ENCODE peak calls at places on chromosome 6, in ten cellular contexts. Y is BJ, K is cardiac muscle cell, Q is ovary, P is epithelial cell of esophagus, D is MM.1S, A is AG10803, E is foreskin fibroblast, R is adrenal gland, L is cardiac fibroblast. O is an unnamed sample.

GRCh38 chr6:150966786-150967185 is 101.3 kb downstream of the MTHFD1L start:
- DNase-seq in P (no peak), Q (no peak), L (no peak), D (no peak), A (no peak), R (no peak), Y (no peak), K (no peak), E (no peak), O (no peak)

GRCh38 chr6:1554881-1555569 is 54.7 kb upstream of the FOXC1 start:
- DNase-seq in K (peak), E (peak), Q (peak), Y (no peak), A (peak), R (peak), P (peak), L (peak), D (peak), O (no peak)

GRCh38 chr6:118912646-118913045 is 18.7 kb downstream of the ASF1A start:
- DNase-seq in E (no peak), P (no peak), R (no peak), K (no peak), Q (no peak), A (no peak), D (no peak), Y (no peak), L (no peak), O (no peak)

GRCh38 chr6:47275640-47276039 is 34.1 kb downstream of the TNFRSF21 start:
- DNase-seq in D (no peak), A (no peak), Y (no peak), L (no peak), K (no peak), R (no peak), Q (no peak), P (peak), E (no peak), O (no peak)

GRCh38 chr6:100269189-100269588 is 195.5 kb downstream of the SIM1 start:
- DNase-seq in D (no peak), Y (peak), K (no peak), E (peak), L (peak), Q (no peak), R (no peak), P (peak), A (peak), O (peak)

GRCh38 chr6:106519460-106520394 is 109.6 kb downstream of the RTN4IP1 start:
- DNase-seq in Y (peak), L (peak), E (peak), R (peak), K (no peak), P (peak), A (peak), Q (no peak), D (no peak), O (peak)

GRCh38 chr6:135944120-135944519 is 92.6 kb downstream of the PDE7B start:
- DNase-seq in A (no peak), Y (no peak), R (no peak), Q (no peak), D (no peak), P (no peak), E (no peak), L (no peak), K (no peak), O (no peak)

GRCh38 chr6:113361014-113361645 is 496.0 kb upstream of the MARCKS start:
- DNase-seq in A (peak), K (no peak), Q (no peak), L (peak), D (no peak), E (peak), P (peak), R (no peak), Y (no peak), O (peak)

GRCh38 chr6:142380626-142381025 is 78.8 kb downstream of the ADGRG6 start:
- DNase-seq in E (no peak), Q (no peak), K (no peak), D (no peak), P (no peak), Y (no peak), R (peak), L (no peak), A (no peak), O (no peak)

GRCh38 chr6:112233864-112234263 is 20.5 kb downstream of the LAMA4 start:
- DNase-seq in Y (peak), Q (no peak), R (no peak), P (peak), K (no peak), D (no peak), L (peak), E (peak), A (peak), O (peak)

GRCh38 chr6:47151232-47151898 is 109.2 kb upstream of the ADGRF1 start:
- DNase-seq in Y (no peak), K (no peak), L (no peak), D (no peak), P (no peak), Q (no peak), A (no peak), R (no peak), E (no peak), O (no peak)

GRCh38 chr6:168581236-168581635 is 140.3 kb downstream of the SMOC2 start:
- DNase-seq in A (no peak), L (no peak), E (no peak), D (no peak), Q (no peak), Y (no peak), R (no peak), K (no peak), P (no peak), O (no peak)

GRCh38 chr6:27748662-27749061 is 163.5 kb downstream of the OR2B2 start:
- DNase-seq in Q (no peak), D (no peak), L (no peak), Y (no peak), K (no peak), P (no peak), A (no peak), E (no peak), R (no peak), O (no peak)

GRCh38 chr6:149213829-149214228 is 103.7 kb upstream of the TAB2 start:
- DNase-seq in K (no peak), L (no peak), Y (no peak), P (peak), D (no peak), R (no peak), A (no peak), E (no peak), Q (no peak), O (peak)

GRCh38 chr6:53640361-53640760 is 25.2 kb downstream of the KLHL31 start:
- DNase-seq in K (no peak), R (no peak), Y (no peak), D (no peak), L (no peak), E (no peak), Q (no peak), A (no peak), P (peak), O (no peak)

GRCh38 chr6:3908223-3908622 is 59.0 kb downstream of the FAM50B start:
- DNase-seq in R (no peak), P (no peak), Y (no peak), L (no peak), E (no peak), D (no peak), K (no peak), Q (no peak), A (no peak), O (no peak)

GRCh38 chr6:158015545-158015944 is 33.9 kb downstream of the SYNJ2 start:
- DNase-seq in D (no peak), Q (no peak), A (no peak), K (no peak), Y (no peak), R (no peak), L (no peak), E (no peak), P (no peak), O (no peak)

GRCh38 chr6:8558953-8559352 is 123.6 kb upstream of the SLC35B3 start:
- DNase-seq in L (no peak), R (no peak), K (no peak), Y (no peak), A (no peak), D (no peak), Q (no peak), P (no peak), E (no peak), O (no peak)

GRCh38 chr6:129032602-129033001 is 149.7 kb downstream of the LAMA2 start:
- DNase-seq in A (peak), P (no peak), R (no peak), D (no peak), Y (no peak), L (peak), Q (no peak), K (no peak), E (peak), O (no peak)

GRCh38 chr6:44738652-44739141 is 351.2 kb downstream of the CDC5L start:
- DNase-seq in L (peak), P (peak), D (no peak), K (peak), E (peak), A (peak), Y (no peak), R (peak), Q (no peak), O (peak)

GRCh38 chr6:89662659-89663223 is 24.2 kb upstream of the LYRM2 start:
- DNase-seq in K (no peak), R (no peak), A (no peak), L (no peak), P (no peak), E (no peak), D (no peak), Q (no peak), Y (no peak), O (no peak)

GRCh38 chr6:114272582-114272981 is 70.2 kb downstream of the HS3ST5 start:
- DNase-seq in Y (no peak), L (no peak), P (no peak), A (no peak), Q (no peak), E (no peak), K (peak), D (no peak), R (no peak), O (no peak)

GRCh38 chr6:5619249-5619648 is 357.9 kb downstream of the FARS2 start:
- DNase-seq in K (no peak), Q (no peak), D (no peak), A (no peak), R (no peak), E (no peak), L (no peak), P (no peak), Y (no peak), O (no peak)

GRCh38 chr6:159131709-159132108 is 37.5 kb upstream of the FNDC1 start:
- DNase-seq in P (no peak), Q (no peak), D (no peak), L (no peak), Y (no peak), A (no peak), R (no peak), K (no peak), E (no peak), O (no peak)

GRCh38 chr6:117498159-117498558 is 15.7 kb downstream of the DCBLD1 start:
- DNase-seq in Q (no peak), K (no peak), L (peak), E (peak), Y (peak), R (no peak), D (no peak), P (peak), A (peak), O (peak)

GRCh38 chr6:25344827-25345226 is 65.7 kb downstream of the CARMIL1 start:
- DNase-seq in E (no peak), D (no peak), P (no peak), L (no peak), Q (no peak), R (no peak), Y (no peak), K (no peak), A (no peak), O (no peak)

GRCh38 chr6:40347571-40348011 is 239.6 kb downstream of the LRFN2 start:
- DNase-seq in Q (no peak), E (no peak), D (no peak), K (peak), P (no peak), L (no peak), Y (no peak), A (no peak), R (peak), O (no peak)

GRCh38 chr6:139161817-139162284 is 27.0 kb downstream of the HECA start:
- DNase-seq in R (peak), D (peak), Q (no peak), E (no peak), Y (no peak), L (no peak), A (no peak), K (no peak), P (no peak), O (no peak)

GRCh38 chr6:35312763-35313125 is 15.1 kb downstream of the DEF6 start:
- DNase-seq in D (no peak), E (no peak), R (no peak), Y (no peak), Q (no peak), A (no peak), K (no peak), P (no peak), L (no peak), O (no peak)

GRCh38 chr6:33781105-33781975 is 7.6 kb downstream of the LEMD2 start:
- DNase-seq in D (no peak), L (peak), E (peak), Q (no peak), A (peak), P (peak), R (peak), K (no peak), Y (no peak), O (peak)

GRCh38 chr6:6686748-6687601 is 98.5 kb downstream of the LY86 start:
- DNase-seq in R (peak), K (peak), A (peak), D (peak), L (peak), E (no peak), P (peak), Y (no peak), Q (peak), O (peak)

GRCh38 chr6:23006656-23007055 is 437.3 kb downstream of the HDGFL1 start:
- DNase-seq in P (no peak), D (no peak), R (no peak), A (no peak), Q (no peak), E (no peak), L (no peak), K (no peak), Y (no peak), O (no peak)

GRCh38 chr6:169881398-169881797 is 130.0 kb downstream of the ERMARD start:
- DNase-seq in K (no peak), D (no peak), R (no peak), L (no peak), E (no peak), Y (no peak), A (no peak), Q (no peak), P (no peak), O (no peak)

GRCh38 chr6:164283574-164283973 is 869.1 kb downstream of the QKI start:
- DNase-seq in E (no peak), P (no peak), A (no peak), L (no peak), Y (no peak), R (no peak), Q (no peak), K (no peak), D (peak), O (no peak)
- TF ChIP-seq CTCF in E (no peak), P (no peak), A (no peak), L (no peak), Y (no peak), R (no peak), Q (no peak), K (no peak), D (no peak), O (no peak)

GRCh38 chr6:64250126-64250525 is 614.5 kb downstream of the PHF3 start:
- DNase-seq in D (no peak), K (no peak), E (no peak), L (no peak), P (no peak), R (no peak), A (no peak), Y (peak), Q (no peak), O (no peak)
- TF ChIP-seq CTCF in D (no peak), K (no peak), E (no peak), L (peak), P (no peak), R (no peak), A (no peak), Y (no peak), Q (no peak), O (peak)

GRCh38 chr6:30542915-30543314 is 13.4 kb downstream of the GNL1 start:
- DNase-seq in K (no peak), Q (no peak), P (no peak), L (peak), D (no peak), Y (no peak), R (no peak), E (peak), A (no peak), O (peak)
- TF ChIP-seq CTCF in K (peak), Q (no peak), P (no peak), L (no peak), D (no peak), Y (no peak), R (no peak), E (peak), A (no peak), O (peak)

GRCh38 chr6:147784371-147784770 is 275.9 kb downstream of the SAMD5 start:
- DNase-seq in Q (no peak), A (no peak), Y (no peak), K (no peak), R (no peak), D (no peak), E (no peak), L (no peak), P (no peak), O (no peak)

GRCh38 chr6:147789430-147789947 is 281.0 kb downstream of the SAMD5 start:
- DNase-seq in D (no peak), L (no peak), Y (no peak), P (peak), R (no peak), A (no peak), Q (no peak), E (no peak), K (no peak), O (no peak)

GRCh38 chr6:147782302-147782701 is 273.8 kb downstream of the SAMD5 start:
- DNase-seq in A (no peak), R (no peak), K (no peak), Y (no peak), E (peak), L (no peak), Q (no peak), P (peak), D (no peak), O (no peak)

DNA sequence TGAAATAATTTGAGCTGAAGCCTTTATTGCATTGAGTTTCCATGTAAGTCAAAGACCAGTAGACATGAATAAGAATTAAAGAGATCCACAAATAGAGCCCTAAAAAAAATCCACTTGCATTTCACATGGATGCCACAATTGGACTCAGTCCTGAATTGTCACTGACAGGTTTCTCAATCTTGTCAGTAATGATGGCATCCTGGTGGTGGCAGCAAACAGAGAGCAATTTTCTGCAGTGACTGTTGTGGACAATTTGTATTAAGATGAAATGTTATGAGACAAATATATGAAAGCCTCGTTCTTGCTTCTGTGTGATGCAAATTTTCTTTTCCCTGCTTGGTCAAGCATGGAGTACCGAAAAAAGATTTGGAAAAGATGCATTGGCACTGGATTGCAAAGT is 278.9 kb downstream of the SAMD5 start:
- DNase-seq in D (no peak), P (no peak), E (no peak), Q (no peak), Y (no peak), K (no peak), R (no peak), A (no peak), L (no peak), O (no peak)
- TF ChIP-seq CTCF in D (no peak), P (peak), E (no peak), Q (no peak), Y (no peak), K (no peak), R (no peak), A (no peak), L (no peak), O (no peak)

GRCh38 chr6:51844391-51844735 is 243.1 kb downstream of the PKHD1 start:
- DNase-seq in K (peak), D (peak), E (no peak), A (no peak), P (no peak), L (no peak), R (no peak), Q (no peak), Y (no peak), O (no peak)
- TF ChIP-seq CTCF in K (no peak), D (peak), E (no peak), A (no peak), P (peak), L (no peak), R (no peak), Q (no peak), Y (no peak), O (no peak)

DNA sequence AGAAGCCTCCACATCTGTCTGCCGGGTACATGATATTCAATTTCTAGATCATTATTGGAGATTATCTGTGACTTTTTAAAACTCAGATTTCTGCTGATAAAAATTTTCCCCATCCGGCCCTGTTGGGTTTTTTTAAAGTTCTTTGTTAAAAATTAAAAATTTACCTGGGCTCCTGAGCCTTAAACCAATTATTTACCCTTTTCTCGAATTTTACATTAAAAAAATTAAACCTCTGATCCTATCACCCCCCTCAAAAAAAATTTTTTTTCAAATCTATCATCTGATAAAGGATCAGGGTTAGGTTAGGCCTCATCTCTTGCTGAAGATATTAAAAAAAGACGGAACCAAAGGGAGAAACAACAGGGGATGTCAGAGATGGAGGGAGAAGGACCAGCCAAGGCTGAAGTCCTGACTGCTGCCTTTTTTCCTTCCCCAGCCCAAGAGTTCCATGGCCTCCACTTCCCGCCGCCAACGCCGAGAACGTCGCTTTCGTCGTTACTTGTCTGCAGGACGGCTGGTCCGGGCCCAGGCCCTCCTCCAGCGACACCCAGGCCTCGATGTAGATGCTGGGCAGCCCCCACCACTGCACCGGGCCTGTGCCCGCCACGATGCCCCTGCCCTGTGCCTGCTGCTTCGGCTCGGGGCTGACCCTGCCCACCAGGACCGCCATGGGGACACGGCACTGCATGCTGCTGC is 467 bp downstream of the NFKBIL1 start:
- DNase-seq in D (no peak), R (no peak), A (no peak), E (no peak), Q (peak), L (no peak), K (no peak), P (no peak), Y (no peak), O (no peak)
- TF ChIP-seq CTCF in D (no peak), R (no peak), A (no peak), E (no peak), Q (no peak), L (no peak), K (no peak), P (no peak), Y (no peak), O (no peak)

DNA sequence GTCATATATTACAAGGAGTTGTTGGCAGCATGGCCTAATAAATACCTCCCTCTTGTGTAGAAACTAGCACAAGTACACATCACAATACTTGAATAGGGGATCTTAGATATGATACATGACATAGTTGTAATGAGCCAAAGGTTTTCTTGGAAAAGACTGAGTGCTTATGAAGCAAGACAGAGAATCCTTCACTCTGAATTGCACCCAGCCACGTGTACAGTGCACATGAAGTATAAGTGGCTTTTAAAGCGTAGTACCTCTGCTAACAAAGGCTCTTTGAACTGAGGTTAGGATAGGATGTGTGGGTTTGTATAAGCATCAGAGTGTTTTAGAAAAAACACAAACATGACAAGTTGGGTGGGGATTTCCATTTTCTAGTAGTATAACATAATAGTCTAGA is 145.5 kb upstream of the STMND1 start:
- DNase-seq in E (no peak), R (no peak), P (no peak), A (no peak), D (no peak), Q (no peak), K (no peak), L (no peak), Y (no peak), O (no peak)
- TF ChIP-seq CTCF in E (no peak), R (no peak), P (no peak), A (no peak), D (no peak), Q (no peak), K (no peak), L (no peak), Y (no peak), O (no peak)